ENCODE peak calls at places on chromosomes 1 and 21, in six cellular contexts. One of them, this sample, is unnamed.

GRCh38 chr1:1510912-1511532 is 940 bp upstream of the ATAD3A start:
- DNase-seq in substantia nigra: no peak
- DNase-seq in cardiac muscle cell: no peak
- DNase-seq in ACHN: peak
- DNase-seq in stimulated activated CD8-positive, alpha-beta memory T cell treated with anti-CD3 and anti-CD28 coated beads, Interleukin-2, amount 100 ng/mL, for 48 hours: no peak
- DNase-seq in frontal cortex: no peak
- DNase-seq in this sample: no peak

GRCh38 chr1:43525995-43526394 is 4.7 kb upstream of the PTPRF start:
- DNase-seq in stimulated activated CD8-positive, alpha-beta memory T cell treated with anti-CD3 and anti-CD28 coated beads, Interleukin-2, amount 100 ng/mL, for 48 hours: no peak
- DNase-seq in ACHN: peak
- DNase-seq in frontal cortex: no peak
- DNase-seq in cardiac muscle cell: no peak
- DNase-seq in substantia nigra: no peak
- DNase-seq in this sample: no peak

GRCh38 chr1:70745199-70745598 is 302.4 kb downstream of the PTGER3 start:
- DNase-seq in substantia nigra: no peak
- DNase-seq in cardiac muscle cell: no peak
- DNase-seq in ACHN: peak
- DNase-seq in stimulated activated CD8-positive, alpha-beta memory T cell treated with anti-CD3 and anti-CD28 coated beads, Interleukin-2, amount 100 ng/mL, for 48 hours: no peak
- DNase-seq in frontal cortex: no peak
- DNase-seq in this sample: no peak

GRCh38 chr1:189659731-189660130 is 817.9 kb downstream of the BRINP3 start:
- DNase-seq in substantia nigra: no peak
- DNase-seq in ACHN: no peak
- DNase-seq in stimulated activated CD8-positive, alpha-beta memory T cell treated with anti-CD3 and anti-CD28 coated beads, Interleukin-2, amount 100 ng/mL, for 48 hours: no peak
- DNase-seq in frontal cortex: no peak
- DNase-seq in cardiac muscle cell: no peak
- DNase-seq in this sample: no peak

GRCh38 chr1:16152521-16153087 is 3.3 kb downstream of the EPHA2 start:
- DNase-seq in cardiac muscle cell: no peak
- DNase-seq in frontal cortex: no peak
- DNase-seq in stimulated activated CD8-positive, alpha-beta memory T cell treated with anti-CD3 and anti-CD28 coated beads, Interleukin-2, amount 100 ng/mL, for 48 hours: no peak
- DNase-seq in substantia nigra: no peak
- DNase-seq in ACHN: peak
- DNase-seq in this sample: no peak

GRCh38 chr1:27148591-27148990 is 6.3 kb downstream of the SLC9A1 start:
- DNase-seq in frontal cortex: no peak
- DNase-seq in substantia nigra: no peak
- DNase-seq in stimulated activated CD8-positive, alpha-beta memory T cell treated with anti-CD3 and anti-CD28 coated beads, Interleukin-2, amount 100 ng/mL, for 48 hours: no peak
- DNase-seq in ACHN: no peak
- DNase-seq in cardiac muscle cell: no peak
- DNase-seq in this sample: no peak

GRCh38 chr1:248905949-248906740 is at the start of gene PGBD2:
- DNase-seq in ACHN: peak
- DNase-seq in substantia nigra: peak
- DNase-seq in cardiac muscle cell: peak
- DNase-seq in frontal cortex: peak
- DNase-seq in stimulated activated CD8-positive, alpha-beta memory T cell treated with anti-CD3 and anti-CD28 coated beads, Interleukin-2, amount 100 ng/mL, for 48 hours: peak
- DNase-seq in this sample: no peak

GRCh38 chr1:33151115-33151514 is 30.7 kb downstream of the TRIM62 start:
- DNase-seq in cardiac muscle cell: no peak
- DNase-seq in ACHN: no peak
- DNase-seq in frontal cortex: no peak
- DNase-seq in substantia nigra: no peak
- DNase-seq in stimulated activated CD8-positive, alpha-beta memory T cell treated with anti-CD3 and anti-CD28 coated beads, Interleukin-2, amount 100 ng/mL, for 48 hours: no peak
- DNase-seq in this sample: no peak

GRCh38 chr1:248890549-248891498 is 15.2 kb upstream of the PGBD2 start:
- DNase-seq in cardiac muscle cell: no peak
- DNase-seq in ACHN: no peak
- DNase-seq in frontal cortex: no peak
- DNase-seq in substantia nigra: no peak
- DNase-seq in stimulated activated CD8-positive, alpha-beta memory T cell treated with anti-CD3 and anti-CD28 coated beads, Interleukin-2, amount 100 ng/mL, for 48 hours: no peak
- DNase-seq in this sample: no peak

GRCh38 chr1:67250051-67250653 is 57.5 kb upstream of the IL12RB2 start:
- DNase-seq in ACHN: no peak
- DNase-seq in substantia nigra: no peak
- DNase-seq in frontal cortex: no peak
- DNase-seq in cardiac muscle cell: no peak
- DNase-seq in stimulated activated CD8-positive, alpha-beta memory T cell treated with anti-CD3 and anti-CD28 coated beads, Interleukin-2, amount 100 ng/mL, for 48 hours: no peak
- DNase-seq in this sample: no peak

GRCh38 chr1:32773018-32773763 is 44.0 kb downstream of the YARS1 start:
- DNase-seq in cardiac muscle cell: peak
- DNase-seq in substantia nigra: peak
- DNase-seq in ACHN: peak
- DNase-seq in frontal cortex: peak
- DNase-seq in stimulated activated CD8-positive, alpha-beta memory T cell treated with anti-CD3 and anti-CD28 coated beads, Interleukin-2, amount 100 ng/mL, for 48 hours: peak
- DNase-seq in this sample: peak

GRCh38 chr1:230313453-230314141 is 112.5 kb downstream of the PGBD5 start:
- DNase-seq in stimulated activated CD8-positive, alpha-beta memory T cell treated with anti-CD3 and anti-CD28 coated beads, Interleukin-2, amount 100 ng/mL, for 48 hours: no peak
- DNase-seq in frontal cortex: no peak
- DNase-seq in substantia nigra: no peak
- DNase-seq in ACHN: no peak
- DNase-seq in cardiac muscle cell: no peak
- DNase-seq in this sample: no peak

GRCh38 chr1:164772635-164773034 is 213.7 kb downstream of the PBX1 start:
- DNase-seq in frontal cortex: no peak
- DNase-seq in ACHN: peak
- DNase-seq in stimulated activated CD8-positive, alpha-beta memory T cell treated with anti-CD3 and anti-CD28 coated beads, Interleukin-2, amount 100 ng/mL, for 48 hours: peak
- DNase-seq in cardiac muscle cell: peak
- DNase-seq in substantia nigra: no peak
- DNase-seq in this sample: peak

GRCh38 chr1:7744882-7745281 is 26.2 kb upstream of the VAMP3 start:
- DNase-seq in frontal cortex: no peak
- DNase-seq in ACHN: no peak
- DNase-seq in cardiac muscle cell: no peak
- DNase-seq in stimulated activated CD8-positive, alpha-beta memory T cell treated with anti-CD3 and anti-CD28 coated beads, Interleukin-2, amount 100 ng/mL, for 48 hours: no peak
- DNase-seq in substantia nigra: no peak
- DNase-seq in this sample: no peak

GRCh38 chr21:14070049-14070893 is 140.5 kb downstream of the LIPI start:
- DNase-seq in stimulated activated CD8-positive, alpha-beta memory T cell treated with anti-CD3 and anti-CD28 coated beads, Interleukin-2, amount 100 ng/mL, for 48 hours: no peak
- DNase-seq in substantia nigra: no peak
- DNase-seq in ACHN: no peak
- DNase-seq in cardiac muscle cell: no peak
- DNase-seq in frontal cortex: no peak
- DNase-seq in this sample: no peak

GRCh38 chr1:196877964-196878363 is 9.9 kb upstream of the CFHR4 start:
- DNase-seq in ACHN: no peak
- DNase-seq in stimulated activated CD8-positive, alpha-beta memory T cell treated with anti-CD3 and anti-CD28 coated beads, Interleukin-2, amount 100 ng/mL, for 48 hours: no peak
- DNase-seq in substantia nigra: no peak
- DNase-seq in frontal cortex: no peak
- DNase-seq in cardiac muscle cell: peak
- DNase-seq in this sample: no peak

This sample was measured in NCI-H187 treated with DMSO at 0.1 percent for 48 hours.